ENCODE peak calls at places on chromosomes 2 and 18, in four cellular contexts. L is ascending aorta, D is GM12864, E is hepatocyte. G is an unnamed sample.

GRCh38 chr2:149645391-149645790 is 57.8 kb upstream of the MMADHC start:
- DNase-seq in L (no peak), D (no peak), E (no peak), G (no peak)

GRCh38 chr2:120777787-120778186 is 42.1 kb downstream of the GLI2 start:
- DNase-seq in L (no peak), D (no peak), E (no peak), G (no peak)

GRCh38 chr2:15445891-15446562 is 115.1 kb downstream of the NBAS start:
- DNase-seq in L (no peak), D (no peak), E (no peak), G (no peak)

GRCh38 chr2:101442042-101442666 is 32.8 kb downstream of the RFX8 start:
- DNase-seq in L (no peak), D (no peak), E (no peak), G (no peak)

GRCh38 chr2:232369126-232369955 is 9.2 kb upstream of the ALPP start:
- DNase-seq in L (no peak), D (no peak), E (peak; percentile 2), G (no peak)

GRCh38 chr18:79935098-79935480 is 16.4 kb downstream of the SLC66A2 start:
- DNase-seq in L (no peak), D (no peak), E (no peak), G (no peak)

GRCh38 chr2:222769941-222770340 is 90.9 kb upstream of the ACSL3 start:
- DNase-seq in L (no peak), D (no peak), E (no peak), G (no peak)

GRCh38 chr2:142980246-142981068 is 103.0 kb downstream of the KYNU start:
- DNase-seq in L (no peak), D (peak; percentile 10), E (peak; percentile 48), G (no peak)

GRCh38 chr2:159612255-159612901 is 4.0 kb downstream of the BAZ2B start:
- DNase-seq in L (no peak), D (no peak), E (no peak), G (no peak)

GRCh38 chr2:191432121-191432520 is 186.9 kb downstream of the MYO1B start:
- DNase-seq in L (no peak), D (no peak), E (no peak), G (no peak)

GRCh38 chr2:60717691-60718090 is 38.4 kb upstream of the PAPOLG start:
- DNase-seq in L (peak; percentile 20), D (no peak), E (no peak), G (no peak)

GRCh38 chr18:58887613-58887963 is 22.9 kb downstream of the ZNF532 start:
- DNase-seq in L (peak; percentile 51), D (peak; percentile 37), E (no peak), G (no peak)

GRCh38 chr18:51721388-51721787 is 523.9 kb upstream of the MEX3C start:
- DNase-seq in L (no peak), D (no peak), E (no peak), G (no peak)

GRCh38 chr2:8028981-8029380 is 652.9 kb upstream of the ID2 start:
- DNase-seq in L (no peak), D (no peak), E (no peak), G (no peak)

GRCh38 chr2:150812664-150813408 is 325.4 kb upstream of the RND3 start:
- DNase-seq in L (no peak), D (no peak), E (peak; percentile 10), G (no peak)

GRCh38 chr2:84495539-84496146 is 20.7 kb upstream of the DNAH6 start:
- DNase-seq in L (no peak), D (peak; percentile 49), E (peak; percentile 73), G (no peak)

GRCh38 chr2:70132244-70133126 is 45.2 kb downstream of the PCBP1 start:
- DNase-seq in L (no peak), D (no peak), E (peak; percentile 52), G (no peak)

GRCh38 chr2:63257473-63257872 is 206.8 kb downstream of the OTX1 start:
- DNase-seq in L (no peak), D (peak; percentile 12), E (no peak), G (no peak)

GRCh38 chr2:189129971-189130370 is 49.6 kb downstream of the COL5A2 start:
- DNase-seq in L (no peak), D (no peak), E (no peak), G (no peak)

GRCh38 chr2:239249781-239250180 is 151.0 kb downstream of the HDAC4 start:
- DNase-seq in L (no peak), D (no peak), E (no peak), G (no peak)

GRCh38 chr2:15808980-15809379 is 131.4 kb upstream of the MYCN start:
- DNase-seq in L (no peak), D (no peak), E (no peak), G (no peak)

GRCh38 chr2:230751062-230751461 is 38.4 kb downstream of the CAB39 start:
- DNase-seq in L (no peak), D (no peak), E (no peak), G (no peak)

GRCh38 chr2:143960177-143960576 is 559.7 kb downstream of the ZEB2 start:
- DNase-seq in L (no peak), D (no peak), E (no peak), G (no peak)

GRCh38 chr18:27413495-27414401 is 228.6 kb upstream of the CHST9 start:
- DNase-seq in L (no peak), D (no peak), E (peak; percentile 19), G (no peak)

GRCh38 chr18:35376742-35377695 is at the start of gene ZNF396:
- DNase-seq in L (peak; percentile 46), D (no peak), E (peak; percentile 83), G (peak; percentile 65)

GRCh38 chr2:160836755-160837154 is 323.5 kb upstream of the TANK start:
- DNase-seq in L (no peak), D (no peak), E (peak; percentile 48), G (no peak)

GRCh38 chr2:97645112-97645699 is 656 bp upstream of the COX5B start:
- DNase-seq in L (no peak), D (peak; percentile 19), E (no peak), G (no peak)

GRCh38 chr2:156157670-156158069 is 174.9 kb downstream of the NR4A2 start:
- DNase-seq in L (no peak), D (no peak), E (no peak), G (no peak)

DNA sequence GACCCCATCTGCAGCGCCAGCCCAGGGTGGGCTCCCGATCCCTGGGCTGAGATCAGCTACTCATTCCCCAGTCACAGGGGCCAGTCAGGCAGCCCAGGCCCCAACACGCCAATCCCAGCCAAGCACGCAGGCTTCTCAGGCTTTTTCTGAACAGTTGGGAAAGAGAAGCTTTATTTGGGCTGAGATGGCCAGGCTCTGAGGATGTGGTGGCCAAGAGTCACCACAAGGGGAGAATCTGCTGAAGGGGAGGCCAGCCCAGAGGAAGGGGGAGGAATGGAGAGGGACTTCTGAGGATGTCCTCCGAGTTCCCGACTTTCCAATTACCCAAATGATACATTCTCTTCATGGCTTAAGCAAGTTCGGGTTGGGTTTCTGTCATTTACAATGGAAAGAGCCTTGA is 2.8 kb upstream of the DIPK1C start:
- DNase-seq in L (no peak), D (no peak), E (no peak), G (no peak)
- TF ChIP-seq CTCF in L (no peak), D (peak; percentile 15), E (peak; percentile 8), G (no peak)

DNA sequence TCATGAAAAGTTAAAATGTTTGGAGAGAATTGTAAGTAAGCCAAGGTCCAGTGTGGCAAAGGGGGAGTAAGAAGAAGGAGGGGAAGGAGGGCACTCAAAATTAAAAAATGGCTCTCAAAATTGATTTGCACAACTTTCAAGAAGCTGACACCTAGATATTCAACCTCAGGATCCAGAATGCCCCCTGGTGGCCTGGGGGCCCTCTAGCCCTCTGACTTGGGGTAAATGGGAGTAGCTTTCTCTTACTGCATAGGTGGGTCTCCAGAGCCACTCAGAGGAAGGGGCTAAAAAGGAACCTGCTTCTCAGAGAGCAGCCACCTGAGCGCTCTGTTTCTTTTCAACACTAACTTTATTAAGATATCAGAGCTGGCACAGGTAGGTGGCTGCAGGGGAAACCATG is 968.5 kb downstream of the BCL11A start:
- DNase-seq in L (no peak), D (no peak), E (peak; percentile 14), G (no peak)
- TF ChIP-seq CTCF in L (no peak), D (peak; percentile 40), E (peak; percentile 15), G (no peak)

GRCh38 chr2:133266075-133266925 is 302.0 kb downstream of the NCKAP5 start:
- DNase-seq in L (no peak), D (no peak), E (peak; percentile 17), G (no peak)
- TF ChIP-seq CTCF in L (no peak), D (no peak), E (no peak), G (no peak)

GRCh38 chr18:70931942-70932814 is 643.3 kb downstream of the SOCS6 start:
- DNase-seq in L (no peak), D (no peak), E (peak; percentile 58), G (no peak)
- TF ChIP-seq CTCF in L (peak; percentile 42), D (peak; percentile 39), E (peak; percentile 76), G (no peak)

DNA sequence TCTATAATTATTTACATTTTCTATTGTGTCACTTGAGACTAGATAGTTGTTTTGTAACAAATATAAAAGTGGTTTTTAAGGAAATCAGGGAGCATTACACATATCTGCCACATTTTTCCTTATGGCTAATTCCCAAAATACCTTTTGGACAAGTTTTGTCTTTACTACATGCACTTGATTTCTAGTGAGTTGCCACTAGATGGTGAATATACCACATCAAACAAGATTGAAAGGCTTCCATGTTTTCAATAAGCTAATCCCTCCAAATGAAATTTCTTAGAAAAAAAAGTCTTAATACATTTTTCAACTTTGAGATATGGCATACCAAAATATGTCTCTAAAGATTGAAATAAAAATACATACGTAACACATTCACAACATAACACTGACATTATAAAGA is 9.1 kb upstream of the HIBCH start:
- DNase-seq in L (no peak), D (no peak), E (no peak), G (no peak)
- TF ChIP-seq CTCF in L (no peak), D (no peak), E (peak; percentile 16), G (no peak)

DNA sequence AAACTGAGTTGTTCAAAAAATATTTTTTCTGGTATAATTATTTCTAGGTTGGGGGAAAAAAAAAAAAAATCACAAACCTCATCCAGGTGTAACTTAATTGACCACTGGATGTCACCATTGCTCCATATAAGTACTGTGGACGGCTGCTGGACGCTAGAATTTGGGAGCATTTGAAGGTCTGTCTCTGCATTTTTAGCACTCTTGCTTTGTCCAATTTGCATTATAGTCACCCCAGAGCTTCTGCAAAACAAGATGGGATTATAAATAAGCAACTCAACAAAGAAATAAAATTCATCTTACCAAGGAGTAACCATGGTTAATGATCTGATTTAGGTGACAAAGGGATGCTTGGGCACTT is 83.7 kb downstream of the HRH4 start:
- DNase-seq in L (no peak), D (no peak), E (peak; percentile 62), G (no peak)
- TF ChIP-seq CTCF in L (no peak), D (no peak), E (peak; percentile 76), G (no peak)

GRCh38 chr18:37207343-37207742 is 358.3 kb downstream of the CELF4 start:
- DNase-seq in L (no peak), D (no peak), E (no peak), G (no peak)
- TF ChIP-seq CTCF in L (no peak), D (no peak), E (no peak), G (no peak)

GRCh38 chr2:46554381-46554780 is 75.0 kb downstream of the TMEM247 start:
- DNase-seq in L (no peak), D (no peak), E (no peak), G (no peak)

GRCh38 chr2:46557788-46558187 is 78.4 kb downstream of the TMEM247 start:
- DNase-seq in L (no peak), D (no peak), E (no peak), G (no peak)

GRCh38 chr2:46555646-46556205 is 76.4 kb downstream of the TMEM247 start:
- DNase-seq in L (no peak), D (no peak), E (no peak), G (no peak)

GRCh38 chr2:46552528-46552927 is 73.2 kb downstream of the TMEM247 start:
- DNase-seq in L (no peak), D (no peak), E (no peak), G (no peak)

GRCh38 chr2:46555011-46555410 is 75.6 kb downstream of the TMEM247 start:
- DNase-seq in L (no peak), D (no peak), E (no peak), G (no peak)
- TF ChIP-seq CTCF in L (no peak), D (peak; percentile 75), E (peak; percentile 10), G (no peak)

G was measured in omental fat pad.